ENCODE peak calls at places on chromosomes 11 and 22, in nine cellular contexts. L is fibroblast of mammary gland, D is cardiac fibroblast, R is GM06990, W is dorsolateral prefrontal cortex, Q is suprapubic skin, M is fibroblast of lung, Y is tibial nerve, F is left lung. N is an unnamed sample.

GRCh38 chr11:100545970-100546369 is 141.1 kb upstream of the ARHGAP42 start:
- DNase-seq in L (no peak), D (no peak), R (no peak), W (no peak), Q (no peak), M (no peak), Y (no peak), F (no peak), N (no peak)

GRCh38 chr11:69010964-69011623 is 2.0 kb downstream of the MRGPRF start:
- DNase-seq in L (peak; percentile 67), D (peak; percentile 69), R (peak; percentile 39), W (peak; percentile 75), Q (peak; percentile 83), M (peak; percentile 85), Y (peak; percentile 72), F (peak; percentile 83), N (peak; percentile 32)

GRCh38 chr22:43993072-43993760 is 30.9 kb upstream of the PARVB start:
- DNase-seq in L (peak; percentile 64), D (peak; percentile 69), R (peak; percentile 41), W (peak; percentile 69), Q (no peak), M (peak; percentile 75), Y (no peak), F (peak; percentile 75), N (no peak)

GRCh38 chr22:27723150-27723549 is 78.4 kb downstream of the MN1 start:
- DNase-seq in L (no peak), D (no peak), R (no peak), W (no peak), Q (no peak), M (no peak), Y (no peak), F (no peak), N (no peak)

GRCh38 chr22:39317756-39318506 is 1.5 kb downstream of the RPL3 start:
- DNase-seq in L (peak; percentile 64), D (peak; percentile 59), R (no peak), W (no peak), Q (no peak), M (peak; percentile 73), Y (no peak), F (no peak), N (no peak)

GRCh38 chr11:50174189-50174588 is 141.5 kb downstream of the OR4C45 start:
- DNase-seq in L (peak; percentile 63), D (peak; percentile 85), R (no peak), W (no peak), Q (no peak), M (no peak), Y (no peak), F (no peak), N (no peak)

GRCh38 chr11:112761911-112762685 is 199.1 kb upstream of the NCAM1 start:
- DNase-seq in L (no peak), D (no peak), R (peak; percentile 15), W (no peak), Q (no peak), M (no peak), Y (no peak), F (no peak), N (no peak)

GRCh38 chr22:29539105-29539504 is 14.5 kb downstream of the THOC5 start:
- DNase-seq in L (no peak), D (no peak), R (no peak), W (no peak), Q (no peak), M (no peak), Y (no peak), F (no peak), N (no peak)

GRCh38 chr11:64251722-64251985 is 324 bp downstream of the PLCB3 start:
- DNase-seq in L (no peak), D (no peak), R (no peak), W (no peak), Q (no peak), M (no peak), Y (no peak), F (no peak), N (no peak)

GRCh38 chr11:14537134-14537599 is 17.0 kb upstream of the PSMA1 start:
- DNase-seq in L (peak; percentile 36), D (peak; percentile 57), R (no peak), W (no peak), Q (no peak), M (peak; percentile 55), Y (no peak), F (no peak), N (no peak)

GRCh38 chr22:22721681-22722309 is 77.4 kb downstream of the GGTLC2 start:
- DNase-seq in L (peak; percentile 96), D (peak; percentile 89), R (no peak), W (no peak), Q (no peak), M (peak; percentile 84), Y (no peak), F (no peak), N (peak; percentile 21)

GRCh38 chr11:72996959-72997358 is 145.2 kb downstream of the FCHSD2 start:
- DNase-seq in L (no peak), D (no peak), R (no peak), W (no peak), Q (no peak), M (no peak), Y (no peak), F (no peak), N (no peak)
- H3K4me3 ChIP-seq in L (no peak overlapping the region), D (no peak overlapping the region), R (no peak overlapping the region), W (no peak overlapping the region), Q (no peak overlapping the region), M (no peak overlapping the region), Y (no peak overlapping the region), F (no peak overlapping the region), N (no peak overlapping the region)

GRCh38 chr11:73758451-73758850 is 2.4 kb downstream of the RAB6A start:
- DNase-seq in L (no peak), D (no peak), R (no peak), W (no peak), Q (no peak), M (no peak), Y (no peak), F (no peak), N (no peak)

GRCh38 chr11:73760066-73760679 is 701 bp downstream of the RAB6A start:
- DNase-seq in L (peak; percentile 25), D (peak; percentile 43), R (peak; percentile 57), W (peak; percentile 61), Q (peak; percentile 87), M (peak; percentile 50), Y (no peak), F (peak; percentile 86), N (no peak)

GRCh38 chr11:73761403-73761945 is 600 bp upstream of the RAB6A start:
- DNase-seq in L (no peak), D (no peak), R (no peak), W (no peak), Q (no peak), M (no peak), Y (no peak), F (no peak), N (no peak)

GRCh38 chr11:73760680-73761402 is at the start of gene RAB6A:
- DNase-seq in L (peak; percentile 99), D (peak; percentile 100), R (peak; percentile 98), W (peak; percentile 100), Q (peak; percentile 100), M (peak; percentile 100), Y (peak; percentile 99), F (peak; percentile 100), N (peak; percentile 99)

GRCh38 chr11:73759520-73760065 is 1.3 kb downstream of the RAB6A start:
- DNase-seq in L (peak; percentile 32), D (peak; percentile 43), R (no peak), W (no peak), Q (no peak), M (peak; percentile 21), Y (no peak), F (no peak), N (no peak)
- TF ChIP-seq CTCF in L (peak; percentile 12), D (peak; percentile 27), R (no peak), W (no peak), Q (no peak), M (no peak), Y (peak; percentile 43), F (no peak), N (peak; percentile 21)

GRCh38 chr11:369336-370018 is at the start of gene B4GALNT4:
- DNase-seq in L (no peak), D (no peak), R (no peak), W (peak; percentile 84), Q (no peak), M (no peak), Y (no peak), F (peak; percentile 72), N (no peak)
- H3K4me3 ChIP-seq in L (no peak within 1 kb of the TSS), D (peak within 1 kb of the TSS; percentile 35), R (no peak within 1 kb of the TSS), W (peak within 1 kb of the TSS; percentile 62), Q (peak within 1 kb of the TSS; percentile 41), M (peak within 1 kb of the TSS; percentile 21), Y (peak within 1 kb of the TSS; percentile 28), F (no peak within 1 kb of the TSS), N (peak within 1 kb of the TSS; percentile 40)

GRCh38 chr11:13486926-13487660 is 8.7 kb downstream of the PTH start:
- DNase-seq in L (peak; percentile 9), D (peak; percentile 35), R (peak; percentile 56), W (no peak), Q (no peak), M (peak; percentile 9), Y (no peak), F (peak; percentile 90), N (no peak)
- TF ChIP-seq CTCF in L (peak; percentile 12), D (peak; percentile 42), R (peak; percentile 76), W (no peak), Q (peak; percentile 12), M (peak; percentile 25), Y (no peak), F (peak; percentile 58), N (peak; percentile 28)

GRCh38 chr11:27469333-27469680 is 3.3 kb downstream of the LGR4 start:
- DNase-seq in L (no peak), D (no peak), R (no peak), W (no peak), Q (no peak), M (no peak), Y (no peak), F (no peak), N (no peak)
- H3K4me3 ChIP-seq in L (no peak overlapping the region), D (no peak overlapping the region), R (no peak overlapping the region), W (peak overlapping the region; percentile 20), Q (peak overlapping the region; percentile 98), M (no peak overlapping the region), Y (no peak overlapping the region), F (no peak overlapping the region), N (peak overlapping the region; percentile 30)

N was measured in retinal pigment epithelial cell.